ENCODE peak calls at places on chromosomes 1 and 21, in six cellular contexts. One of them, this sample, is unnamed.

GRCh38 chr1:30372792-30373433 is 350.5 kb downstream of the MATN1 start:
- DNase-seq in cardiac muscle cell: no peak
- DNase-seq in NCI-H446 treated with DMSO at 0.1 percent for 48 hours: no peak
- DNase-seq in HCEC 1CT: no peak
- DNase-seq in DND-41: no peak
- DNase-seq in lower lobe of right lung: no peak
- DNase-seq in this sample: no peak

GRCh38 chr21:35217504-35218060 is 168.5 kb upstream of the RUNX1 start:
- DNase-seq in cardiac muscle cell: peak
- DNase-seq in DND-41: no peak
- DNase-seq in NCI-H446 treated with DMSO at 0.1 percent for 48 hours: no peak
- DNase-seq in lower lobe of right lung: no peak
- DNase-seq in HCEC 1CT: peak
- DNase-seq in this sample: peak

GRCh38 chr1:110606784-110607662 is 865 bp upstream of the KCNA2 start:
- DNase-seq in NCI-H446 treated with DMSO at 0.1 percent for 48 hours: peak
- DNase-seq in HCEC 1CT: no peak
- DNase-seq in DND-41: no peak
- DNase-seq in lower lobe of right lung: no peak
- DNase-seq in cardiac muscle cell: peak
- DNase-seq in this sample: no peak

GRCh38 chr21:43968410-43969114 is 43.5 kb upstream of the TRAPPC10 start:
- DNase-seq in cardiac muscle cell: no peak
- DNase-seq in lower lobe of right lung: no peak
- DNase-seq in HCEC 1CT: no peak
- DNase-seq in DND-41: no peak
- DNase-seq in NCI-H446 treated with DMSO at 0.1 percent for 48 hours: no peak
- DNase-seq in this sample: no peak

GRCh38 chr1:109201123-109201703 is 12.5 kb upstream of the SARS1 start:
- DNase-seq in HCEC 1CT: peak
- DNase-seq in lower lobe of right lung: peak
- DNase-seq in DND-41: peak
- DNase-seq in NCI-H446 treated with DMSO at 0.1 percent for 48 hours: peak
- DNase-seq in cardiac muscle cell: peak
- DNase-seq in this sample: peak

GRCh38 chr1:40732756-40733301 is 41.3 kb downstream of the NFYC start:
- DNase-seq in NCI-H446 treated with DMSO at 0.1 percent for 48 hours: no peak
- DNase-seq in HCEC 1CT: no peak
- DNase-seq in cardiac muscle cell: peak
- DNase-seq in lower lobe of right lung: no peak
- DNase-seq in DND-41: no peak
- DNase-seq in this sample: peak

GRCh38 chr1:70459502-70460225 is 48.6 kb downstream of the CTH start:
- DNase-seq in DND-41: no peak
- DNase-seq in lower lobe of right lung: no peak
- DNase-seq in NCI-H446 treated with DMSO at 0.1 percent for 48 hours: no peak
- DNase-seq in HCEC 1CT: peak
- DNase-seq in cardiac muscle cell: peak
- DNase-seq in this sample: peak

GRCh38 chr1:32100359-32100758 is 7.5 kb upstream of the KPNA6 start:
- DNase-seq in lower lobe of right lung: no peak
- DNase-seq in DND-41: no peak
- DNase-seq in cardiac muscle cell: peak
- DNase-seq in HCEC 1CT: no peak
- DNase-seq in NCI-H446 treated with DMSO at 0.1 percent for 48 hours: no peak
- DNase-seq in this sample: no peak

GRCh38 chr1:19723874-19724273 is 59.2 kb downstream of the HTR6 start:
- DNase-seq in NCI-H446 treated with DMSO at 0.1 percent for 48 hours: no peak
- DNase-seq in cardiac muscle cell: no peak
- DNase-seq in HCEC 1CT: no peak
- DNase-seq in DND-41: no peak
- DNase-seq in lower lobe of right lung: no peak
- DNase-seq in this sample: no peak

GRCh38 chr1:207318072-207318619 is 3.3 kb upstream of the CD55 start:
- DNase-seq in lower lobe of right lung: no peak
- DNase-seq in HCEC 1CT: no peak
- DNase-seq in cardiac muscle cell: no peak
- DNase-seq in NCI-H446 treated with DMSO at 0.1 percent for 48 hours: no peak
- DNase-seq in DND-41: no peak
- DNase-seq in this sample: no peak

GRCh38 chr1:226551299-226551698 is 2.7 kb downstream of the STUM start:
- DNase-seq in DND-41: no peak
- DNase-seq in lower lobe of right lung: no peak
- DNase-seq in NCI-H446 treated with DMSO at 0.1 percent for 48 hours: no peak
- DNase-seq in HCEC 1CT: no peak
- DNase-seq in cardiac muscle cell: no peak
- DNase-seq in this sample: no peak

GRCh38 chr1:3019516-3020051 is 1.7 kb upstream of the ACTRT2 start:
- DNase-seq in cardiac muscle cell: no peak
- DNase-seq in DND-41: no peak
- DNase-seq in NCI-H446 treated with DMSO at 0.1 percent for 48 hours: no peak
- DNase-seq in lower lobe of right lung: peak
- DNase-seq in HCEC 1CT: no peak
- DNase-seq in this sample: no peak

GRCh38 chr21:41973861-41974751 is 20.3 kb upstream of the C2CD2 start:
- DNase-seq in DND-41: peak
- DNase-seq in lower lobe of right lung: no peak
- DNase-seq in HCEC 1CT: peak
- DNase-seq in NCI-H446 treated with DMSO at 0.1 percent for 48 hours: no peak
- DNase-seq in cardiac muscle cell: peak
- DNase-seq in this sample: peak

GRCh38 chr1:227035316-227035715 is 95.2 kb downstream of the COQ8A start:
- DNase-seq in DND-41: no peak
- DNase-seq in cardiac muscle cell: no peak
- DNase-seq in lower lobe of right lung: no peak
- DNase-seq in HCEC 1CT: no peak
- DNase-seq in NCI-H446 treated with DMSO at 0.1 percent for 48 hours: no peak
- DNase-seq in this sample: no peak

GRCh38 chr21:44764319-44765230 is 37.0 kb downstream of the UBE2G2 start:
- DNase-seq in HCEC 1CT: no peak
- DNase-seq in lower lobe of right lung: no peak
- DNase-seq in cardiac muscle cell: peak
- DNase-seq in DND-41: no peak
- DNase-seq in NCI-H446 treated with DMSO at 0.1 percent for 48 hours: no peak
- DNase-seq in this sample: no peak

GRCh38 chr1:107443027-107443426 is 302.2 kb downstream of the NTNG1 start:
- DNase-seq in NCI-H446 treated with DMSO at 0.1 percent for 48 hours: no peak
- DNase-seq in DND-41: peak
- DNase-seq in cardiac muscle cell: no peak
- DNase-seq in lower lobe of right lung: no peak
- DNase-seq in HCEC 1CT: no peak
- DNase-seq in this sample: no peak

GRCh38 chr1:30745156-30745833 is 12.3 kb downstream of the LAPTM5 start:
- DNase-seq in cardiac muscle cell: no peak
- DNase-seq in HCEC 1CT: no peak
- DNase-seq in DND-41: no peak
- DNase-seq in NCI-H446 treated with DMSO at 0.1 percent for 48 hours: no peak
- DNase-seq in lower lobe of right lung: no peak
- DNase-seq in this sample: no peak

GRCh38 chr1:77228836-77229235 is 9.6 kb upstream of the PIGK start:
- DNase-seq in cardiac muscle cell: no peak
- DNase-seq in DND-41: no peak
- DNase-seq in lower lobe of right lung: no peak
- DNase-seq in NCI-H446 treated with DMSO at 0.1 percent for 48 hours: no peak
- DNase-seq in HCEC 1CT: no peak
- DNase-seq in this sample: no peak

GRCh38 chr1:93846151-93846928 is 32.7 kb downstream of the DNTTIP2 start:
- DNase-seq in HCEC 1CT: peak
- DNase-seq in DND-41: peak
- DNase-seq in NCI-H446 treated with DMSO at 0.1 percent for 48 hours: peak
- DNase-seq in lower lobe of right lung: peak
- DNase-seq in cardiac muscle cell: peak
- DNase-seq in this sample: peak

GRCh38 chr1:74010206-74010605 is 187.8 kb downstream of the LRRIQ3 start:
- DNase-seq in cardiac muscle cell: no peak
- DNase-seq in DND-41: peak
- DNase-seq in lower lobe of right lung: no peak
- DNase-seq in NCI-H446 treated with DMSO at 0.1 percent for 48 hours: no peak
- DNase-seq in HCEC 1CT: no peak
- DNase-seq in this sample: peak

GRCh38 chr21:32203877-32204480 is 74.9 kb downstream of the MIS18A start:
- DNase-seq in lower lobe of right lung: no peak
- DNase-seq in HCEC 1CT: no peak
- DNase-seq in NCI-H446 treated with DMSO at 0.1 percent for 48 hours: no peak
- DNase-seq in cardiac muscle cell: no peak
- DNase-seq in DND-41: no peak
- DNase-seq in this sample: no peak

GRCh38 chr1:53739109-53739681 is at the start of gene GLIS1:
- DNase-seq in HCEC 1CT: peak
- DNase-seq in NCI-H446 treated with DMSO at 0.1 percent for 48 hours: peak
- DNase-seq in lower lobe of right lung: peak
- DNase-seq in cardiac muscle cell: peak
- DNase-seq in DND-41: no peak
- DNase-seq in this sample: peak

GRCh38 chr1:194062962-194063361 is 876.5 kb upstream of the B3GALT2 start:
- DNase-seq in NCI-H446 treated with DMSO at 0.1 percent for 48 hours: no peak
- DNase-seq in lower lobe of right lung: no peak
- DNase-seq in HCEC 1CT: no peak
- DNase-seq in cardiac muscle cell: peak
- DNase-seq in DND-41: no peak
- DNase-seq in this sample: no peak

GRCh38 chr1:33378976-33379375 is 51.9 kb downstream of the PHC2 start:
- DNase-seq in NCI-H446 treated with DMSO at 0.1 percent for 48 hours: no peak
- DNase-seq in cardiac muscle cell: no peak
- DNase-seq in lower lobe of right lung: no peak
- DNase-seq in DND-41: no peak
- DNase-seq in HCEC 1CT: no peak
- DNase-seq in this sample: no peak

GRCh38 chr21:33374080-33374873 is 28.9 kb upstream of the IFNGR2 start:
- DNase-seq in HCEC 1CT: peak
- DNase-seq in cardiac muscle cell: peak
- DNase-seq in DND-41: peak
- DNase-seq in lower lobe of right lung: no peak
- DNase-seq in NCI-H446 treated with DMSO at 0.1 percent for 48 hours: peak
- DNase-seq in this sample: peak

GRCh38 chr1:183472488-183473285 is at the start of gene SMG7:
- DNase-seq in lower lobe of right lung: peak
- DNase-seq in NCI-H446 treated with DMSO at 0.1 percent for 48 hours: no peak
- DNase-seq in DND-41: peak
- DNase-seq in HCEC 1CT: peak
- DNase-seq in cardiac muscle cell: peak
- DNase-seq in this sample: peak

GRCh38 chr1:110135268-110136065 is 14.8 kb upstream of the SLC6A17 start:
- DNase-seq in HCEC 1CT: no peak
- DNase-seq in lower lobe of right lung: no peak
- DNase-seq in DND-41: no peak
- DNase-seq in NCI-H446 treated with DMSO at 0.1 percent for 48 hours: no peak
- DNase-seq in cardiac muscle cell: no peak
- DNase-seq in this sample: no peak

GRCh38 chr1:155043793-155044192 is 7.3 kb upstream of the ADAM15 start:
- DNase-seq in lower lobe of right lung: no peak
- DNase-seq in NCI-H446 treated with DMSO at 0.1 percent for 48 hours: no peak
- DNase-seq in cardiac muscle cell: no peak
- DNase-seq in HCEC 1CT: no peak
- DNase-seq in DND-41: no peak
- DNase-seq in this sample: no peak

GRCh38 chr1:53134961-53135734 is 7.3 kb downstream of the SLC1A7 start:
- DNase-seq in lower lobe of right lung: no peak
- DNase-seq in NCI-H446 treated with DMSO at 0.1 percent for 48 hours: peak
- DNase-seq in HCEC 1CT: no peak
- DNase-seq in DND-41: no peak
- DNase-seq in cardiac muscle cell: peak
- DNase-seq in this sample: no peak

GRCh38 chr21:42807938-42808613 is 71.3 kb downstream of the WDR4 start:
- DNase-seq in DND-41: no peak
- DNase-seq in HCEC 1CT: no peak
- DNase-seq in lower lobe of right lung: no peak
- DNase-seq in cardiac muscle cell: no peak
- DNase-seq in NCI-H446 treated with DMSO at 0.1 percent for 48 hours: no peak
- DNase-seq in this sample: no peak

GRCh38 chr1:5820026-5820421 is 172.2 kb downstream of the NPHP4 start:
- DNase-seq in HCEC 1CT: no peak
- DNase-seq in lower lobe of right lung: no peak
- DNase-seq in cardiac muscle cell: no peak
- DNase-seq in DND-41: no peak
- DNase-seq in NCI-H446 treated with DMSO at 0.1 percent for 48 hours: no peak
- DNase-seq in this sample: no peak

GRCh38 chr1:220511183-220511582 is 16.8 kb upstream of the MARK1 start:
- DNase-seq in DND-41: no peak
- DNase-seq in cardiac muscle cell: no peak
- DNase-seq in NCI-H446 treated with DMSO at 0.1 percent for 48 hours: no peak
- DNase-seq in lower lobe of right lung: no peak
- DNase-seq in HCEC 1CT: no peak
- DNase-seq in this sample: peak

GRCh38 chr1:156943756-156944155 is 23.3 kb downstream of the LRRC71 start:
- DNase-seq in NCI-H446 treated with DMSO at 0.1 percent for 48 hours: no peak
- DNase-seq in DND-41: no peak
- DNase-seq in lower lobe of right lung: no peak
- DNase-seq in HCEC 1CT: no peak
- DNase-seq in cardiac muscle cell: no peak
- DNase-seq in this sample: no peak

GRCh38 chr1:164673584-164674214 is 114.7 kb downstream of the PBX1 start:
- DNase-seq in lower lobe of right lung: no peak
- DNase-seq in HCEC 1CT: peak
- DNase-seq in NCI-H446 treated with DMSO at 0.1 percent for 48 hours: no peak
- DNase-seq in cardiac muscle cell: no peak
- DNase-seq in DND-41: no peak
- DNase-seq in this sample: no peak

GRCh38 chr21:34276711-34277425 is 86.9 kb upstream of the KCNE2 start:
- DNase-seq in lower lobe of right lung: no peak
- DNase-seq in cardiac muscle cell: no peak
- DNase-seq in DND-41: no peak
- DNase-seq in HCEC 1CT: peak
- DNase-seq in NCI-H446 treated with DMSO at 0.1 percent for 48 hours: no peak
- DNase-seq in this sample: peak

GRCh38 chr1:151638812-151639211 is 27.0 kb downstream of the SNX27 start:
- DNase-seq in NCI-H446 treated with DMSO at 0.1 percent for 48 hours: no peak
- DNase-seq in lower lobe of right lung: no peak
- DNase-seq in cardiac muscle cell: no peak
- DNase-seq in HCEC 1CT: no peak
- DNase-seq in DND-41: no peak
- DNase-seq in this sample: no peak

GRCh38 chr1:51768971-51769601 is 109.4 kb downstream of the NRDC start:
- DNase-seq in HCEC 1CT: peak
- DNase-seq in NCI-H446 treated with DMSO at 0.1 percent for 48 hours: peak
- DNase-seq in lower lobe of right lung: no peak
- DNase-seq in cardiac muscle cell: peak
- DNase-seq in DND-41: peak
- DNase-seq in this sample: peak

GRCh38 chr21:14382486-14382834 is 486 bp downstream of the HSPA13 start:
- DNase-seq in HCEC 1CT: no peak
- DNase-seq in lower lobe of right lung: no peak
- DNase-seq in cardiac muscle cell: peak
- DNase-seq in NCI-H446 treated with DMSO at 0.1 percent for 48 hours: no peak
- DNase-seq in DND-41: peak
- DNase-seq in this sample: no peak